ENCODE peak calls at places on chromosomes 7 and 10, in six cellular contexts. Z is HepG2, J is tibial nerve, G is spleen, T is A549, D is testis. E is an unnamed sample. For H3K4me1, the result is how much of the 10 kb centered on the place peaks cover.

GRCh38 chr10:117364121-117364960 is 10.9 kb downstream of the PDZD8 start:
- DNase-seq in J (no peak), Z (no peak), T (peak), D (no peak), G (no peak), E (no peak)

GRCh38 chr10:6052247-6053221 is 9.6 kb downstream of the IL2RA start:
- DNase-seq in J (no peak), G (peak), D (no peak), Z (no peak), T (no peak), E (no peak)

GRCh38 chr7:101870361-101871062 is 53.1 kb downstream of the CUX1 start:
- DNase-seq in Z (peak), J (no peak), T (peak), G (no peak), D (no peak), E (no peak)

GRCh38 chr10:80265740-80266512 is 23.5 kb downstream of the MAT1A start:
- DNase-seq in D (peak), T (no peak), J (no peak), Z (no peak), G (no peak), E (no peak)

GRCh38 chr7:28151965-28152364 is 28.6 kb downstream of the JAZF1 start:
- DNase-seq in T (no peak), Z (no peak), G (no peak), D (no peak), J (no peak), E (no peak)

GRCh38 chr10:13502384-13502783 is 26.4 kb downstream of the BEND7 start:
- DNase-seq in J (no peak), D (no peak), T (no peak), G (no peak), Z (no peak), E (no peak)

GRCh38 chr7:106050002-106050742 is 61.9 kb downstream of the SYPL1 start:
- DNase-seq in T (peak), D (peak), J (peak), Z (peak), G (no peak), E (no peak)

GRCh38 chr7:36784991-36785940 is 61.0 kb upstream of the AOAH start:
- DNase-seq in T (no peak), G (peak), D (peak), Z (no peak), J (peak), E (peak)

GRCh38 chr7:157928808-157929425 is 592.1 kb downstream of the DNAJB6 start:
- DNase-seq in T (no peak), D (no peak), Z (no peak), G (no peak), J (no peak), E (no peak)

GRCh38 chr10:75261813-75262725 is 26.3 kb upstream of the COMTD1 start:
- DNase-seq in D (no peak), Z (peak), J (no peak), T (no peak), G (no peak), E (no peak)

DNA sequence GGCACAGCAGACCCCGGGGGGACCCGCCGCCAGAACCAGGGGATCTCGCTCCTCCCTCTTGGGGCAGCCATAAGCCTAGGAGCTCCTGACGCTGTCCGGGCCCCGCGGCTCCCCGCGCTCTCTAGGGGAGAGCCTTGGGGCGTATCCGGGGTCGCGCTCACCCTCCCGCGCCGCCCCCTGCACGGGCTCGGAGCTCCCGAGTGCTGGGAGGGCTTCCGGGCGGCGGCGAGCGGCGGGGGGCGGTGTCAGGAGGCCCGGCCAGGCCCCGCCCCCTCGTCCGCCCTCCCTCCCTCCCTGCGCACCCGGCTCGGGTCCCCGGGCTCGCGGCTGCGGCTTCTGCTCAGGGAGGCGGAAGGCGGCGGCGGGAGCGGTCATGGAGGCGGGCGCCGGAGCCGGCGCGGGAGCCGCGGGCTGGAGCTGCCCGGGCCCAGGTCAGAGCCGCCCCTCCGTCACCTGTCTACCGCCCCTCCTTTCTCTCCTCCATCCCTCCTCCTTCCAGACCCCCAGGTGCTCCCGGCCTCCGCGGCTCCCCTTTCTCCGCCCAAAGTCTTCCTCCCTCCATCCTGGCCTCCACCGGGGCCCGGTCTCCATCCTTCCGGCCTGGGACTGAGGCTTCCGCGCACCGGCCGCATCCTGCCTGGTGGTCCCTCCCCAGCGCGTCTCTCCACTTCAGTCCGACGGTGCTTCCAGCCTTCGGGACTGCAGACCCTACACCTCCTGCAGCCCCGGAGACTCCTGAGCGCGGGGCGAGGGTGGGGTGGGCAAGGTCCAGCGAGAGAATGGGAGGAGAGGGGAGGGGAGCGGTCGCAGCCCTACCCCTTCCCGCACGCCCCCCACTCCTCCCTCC is 424 bp upstream of the CCDC136 start:
- DNase-seq in G (peak), D (peak), Z (no peak), T (peak), J (peak), E (peak)
- TF ChIP-seq POLR2A in G (no peak), D (no peak), Z (no peak), T (no peak), J (no peak), E (no peak)

DNA sequence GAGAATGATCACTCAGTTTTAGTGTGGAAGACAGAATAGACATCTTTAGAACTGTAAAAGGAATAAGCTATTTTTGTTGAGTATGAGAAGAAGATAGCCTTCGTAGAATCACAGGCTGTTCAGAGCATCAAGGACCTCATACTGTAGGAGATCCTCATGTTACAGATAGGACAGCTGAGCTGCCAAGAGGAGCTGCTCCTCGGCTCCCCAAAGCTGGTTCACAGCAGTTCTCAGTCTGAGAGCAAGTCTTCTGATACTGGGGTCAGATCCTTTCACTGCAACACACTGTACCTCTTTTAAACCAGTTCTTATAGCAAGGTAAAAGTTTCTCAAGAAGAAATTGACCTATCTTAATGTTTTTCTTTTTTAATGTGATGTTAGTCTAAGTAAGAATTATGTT is 17.1 kb downstream of the CCNY start:
- DNase-seq in D (no peak), T (no peak), G (no peak), Z (no peak), J (no peak), E (no peak)
- H3K4me1 ChIP-seq in D (under half), T (under half), G (half or more), Z (half or more), J (under half), E (half or more)

DNA sequence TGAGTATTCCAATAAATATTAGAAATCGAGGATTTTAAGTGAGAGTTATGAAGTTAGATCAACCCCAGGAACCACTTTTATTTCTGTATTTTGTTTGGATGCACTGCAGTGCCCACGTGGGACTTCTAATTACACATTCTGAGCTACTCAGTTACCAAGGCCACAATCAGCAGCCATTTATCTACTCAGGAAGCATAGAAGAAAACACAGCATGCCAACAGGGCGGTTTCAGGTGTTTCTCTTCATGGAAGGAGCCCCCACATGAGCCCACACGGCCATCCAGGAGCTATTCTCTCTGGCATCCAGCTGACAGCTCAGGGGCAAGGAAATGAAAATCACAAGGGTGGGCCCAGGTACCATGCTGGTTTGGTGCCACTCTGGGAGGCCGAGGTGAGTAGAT is 266.5 kb upstream of the MKLN1 start:
- DNase-seq in T (no peak), Z (no peak), D (no peak), G (no peak), J (no peak), E (no peak)
- TF ChIP-seq POLR2A in T (no peak), Z (no peak), D (no peak), G (no peak), J (no peak), E (no peak)

GRCh38 chr7:107951896-107952295 is 51.1 kb downstream of the LAMB1 start:
- DNase-seq in G (no peak), D (no peak), Z (no peak), T (no peak), J (no peak), E (no peak)

GRCh38 chr7:107955394-107955793 is 47.6 kb downstream of the LAMB1 start:
- DNase-seq in G (no peak), D (no peak), Z (no peak), J (no peak), T (no peak), E (no peak)

GRCh38 chr7:107951172-107951787 is 51.7 kb downstream of the LAMB1 start:
- DNase-seq in G (no peak), T (no peak), D (no peak), J (no peak), Z (no peak), E (no peak)

GRCh38 chr7:107953265-107953923 is 49.6 kb downstream of the LAMB1 start:
- DNase-seq in G (no peak), T (no peak), D (no peak), J (no peak), Z (no peak), E (no peak)

DNA sequence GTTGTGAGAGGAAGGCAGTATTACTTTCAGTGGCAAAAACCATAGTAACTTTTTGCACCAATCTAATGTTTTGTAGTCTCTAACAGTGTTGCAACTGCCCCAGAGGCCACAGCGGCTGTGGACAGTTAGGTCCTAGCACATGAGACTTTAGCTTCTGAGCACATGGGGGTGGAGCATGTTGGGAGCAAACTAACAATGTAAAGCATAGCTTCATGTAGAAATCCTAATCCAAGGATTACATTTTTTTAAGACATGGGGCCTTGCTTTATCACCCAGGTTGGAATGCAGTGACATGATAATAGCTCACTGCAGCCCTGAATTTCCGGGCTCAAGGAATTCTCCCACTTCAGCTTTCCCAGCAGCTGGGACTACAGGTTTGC is 49.0 kb downstream of the LAMB1 start:
- DNase-seq in J (no peak), Z (peak), G (no peak), T (no peak), D (no peak), E (no peak)
- H3K4me1 ChIP-seq in J (under half), Z (half or more), G (under half), T (half or more), D (under half), E (under half)

GRCh38 chr10:130480491-130480890 is 344.3 kb downstream of the GLRX3 start:
- DNase-seq in J (no peak), T (no peak), G (no peak), D (no peak), Z (no peak), E (no peak)

GRCh38 chr10:130484131-130484911 is 348.1 kb downstream of the GLRX3 start:
- DNase-seq in Z (no peak), D (no peak), J (no peak), T (no peak), G (no peak), E (no peak)

GRCh38 chr10:130479906-130480305 is 343.7 kb downstream of the GLRX3 start:
- DNase-seq in D (no peak), J (no peak), T (no peak), Z (no peak), G (no peak), E (no peak)

GRCh38 chr10:130479146-130479545 is 343.0 kb downstream of the GLRX3 start:
- DNase-seq in D (peak), J (no peak), Z (no peak), G (no peak), T (no peak), E (no peak)

GRCh38 chr10:130481076-130481930 is 345.1 kb downstream of the GLRX3 start:
- DNase-seq in D (no peak), G (no peak), Z (no peak), J (no peak), T (no peak), E (no peak)
- TF ChIP-seq POLR2A in D (no peak), G (no peak), Z (no peak), J (no peak), T (no peak), E (no peak)

GRCh38 chr7:134696261-134696660 is 49.6 kb downstream of the BPGM start:
- DNase-seq in Z (no peak), T (no peak), D (no peak), J (no peak), G (no peak), E (no peak)

GRCh38 chr7:134699021-134699818 is 52.6 kb downstream of the BPGM start:
- DNase-seq in G (no peak), J (no peak), Z (no peak), D (no peak), T (no peak), E (no peak)

GRCh38 chr7:134698481-134698880 is 51.8 kb downstream of the BPGM start:
- DNase-seq in Z (no peak), J (no peak), D (no peak), G (no peak), T (no peak), E (no peak)

GRCh38 chr7:134695321-134695860 is 48.7 kb downstream of the BPGM start:
- DNase-seq in J (no peak), D (no peak), Z (no peak), T (no peak), G (no peak), E (no peak)

GRCh38 chr7:134697487-134697886 is 50.8 kb downstream of the BPGM start:
- DNase-seq in D (no peak), J (no peak), T (no peak), Z (no peak), G (no peak), E (no peak)
- H3K4me1 ChIP-seq in D (under half), J (under half), T (under half), Z (under half), G (under half), E (under half)

GRCh38 chr7:130952477-130952876 is 218.5 kb upstream of the KLF14 start:
- DNase-seq in D (no peak), J (no peak), Z (no peak), G (no peak), T (no peak), E (no peak)
- TF ChIP-seq POLR2A in D (no peak), J (no peak), Z (no peak), G (no peak), T (no peak), E (no peak)

E was measured in heart left ventricle.